ENCODE peak calls at places on chromosome 5, in eight cellular contexts. V is A549, Y is IMR-90, G is spleen, K is HCT116, F is stomach, H is heart left ventricle, O is transverse colon. Z is an unnamed sample.

GRCh38 chr5:71586052-71586940 is 844 bp upstream of the MCCC2 start:
- DNase-seq in K (no peak), Y (peak; percentile 11), O (no peak), V (peak; percentile 24), F (no peak), G (no peak), H (peak; percentile 13), Z (peak; percentile 45)

GRCh38 chr5:142357469-142358090 is 32.8 kb upstream of the SPRY4 start:
- DNase-seq in F (no peak), Y (peak; percentile 10), H (no peak), O (no peak), K (no peak), V (no peak), G (no peak), Z (no peak)

GRCh38 chr5:91955610-91956009 is 572.5 kb upstream of the ARRDC3 start:
- DNase-seq in V (no peak), H (peak; percentile 50), K (no peak), O (no peak), G (no peak), Y (no peak), F (peak; percentile 62), Z (peak; percentile 7)

GRCh38 chr5:181153814-181154213 is 6.4 kb downstream of the OR2V2 start:
- DNase-seq in G (no peak), O (no peak), K (no peak), V (no peak), H (no peak), Y (no peak), F (no peak), Z (no peak)

GRCh38 chr5:159353661-159354252 is 23.5 kb upstream of the IL12B start:
- DNase-seq in O (no peak), H (no peak), G (no peak), V (no peak), K (no peak), F (no peak), Y (peak; percentile 58), Z (no peak)

GRCh38 chr5:96997265-96997859 is 61.5 kb downstream of the LNPEP start:
- DNase-seq in F (no peak), G (no peak), K (peak; percentile 32), O (no peak), V (peak; percentile 64), H (no peak), Y (peak; percentile 63), Z (no peak)

GRCh38 chr5:177040814-177041410 is 18.4 kb downstream of the ZNF346 start:
- DNase-seq in G (no peak), K (no peak), H (no peak), F (no peak), Y (peak; percentile 45), O (no peak), V (no peak), Z (no peak)

GRCh38 chr5:64637144-64637543 is 53.2 kb upstream of the SHISAL2B start:
- DNase-seq in F (no peak), G (no peak), H (no peak), O (no peak), K (no peak), Y (no peak), V (no peak), Z (no peak)

GRCh38 chr5:113807384-113808053 is 294.0 kb downstream of the YTHDC2 start:
- DNase-seq in Y (peak; percentile 23), O (no peak), G (no peak), H (no peak), F (no peak), V (no peak), K (no peak), Z (no peak)

GRCh38 chr5:173629628-173630027 is 13.2 kb upstream of the BOD1 start:
- DNase-seq in Y (no peak), V (peak; percentile 34), O (no peak), F (no peak), G (no peak), K (no peak), H (no peak), Z (no peak)

GRCh38 chr5:142014911-142015584 is 2.2 kb upstream of the GNPDA1 start:
- DNase-seq in V (peak; percentile 63), G (no peak), H (peak; percentile 27), K (peak; percentile 69), Y (peak; percentile 62), F (no peak), O (no peak), Z (peak; percentile 36)

GRCh38 chr5:130720355-130720754 is 444.7 kb downstream of the HINT1 start:
- DNase-seq in Y (no peak), H (no peak), K (peak; percentile 45), V (peak; percentile 61), G (no peak), F (no peak), O (no peak), Z (no peak)

GRCh38 chr5:173547579-173547978 is 68.9 kb downstream of the BOD1 start:
- DNase-seq in K (no peak), O (no peak), V (no peak), Y (peak; percentile 44), F (no peak), H (no peak), G (no peak), Z (no peak)

GRCh38 chr5:103260951-103261350 is 2.4 kb downstream of the MACIR start:
- DNase-seq in Y (no peak), F (no peak), G (no peak), O (no peak), H (no peak), K (no peak), V (no peak), Z (no peak)

GRCh38 chr5:127571314-127571713 is 53.9 kb downstream of the PRRC1 start:
- DNase-seq in Y (no peak), H (no peak), F (no peak), O (no peak), K (no peak), G (no peak), V (no peak), Z (no peak)

GRCh38 chr5:136195971-136196577 is 3.1 kb upstream of the SMIM32 start:
- DNase-seq in Y (no peak), F (no peak), V (no peak), K (no peak), O (no peak), G (no peak), H (no peak), Z (no peak)

GRCh38 chr5:15609076-15609725 is 109.2 kb downstream of the FBXL7 start:
- DNase-seq in O (no peak), H (no peak), F (no peak), K (no peak), V (no peak), G (no peak), Y (no peak), Z (no peak)

GRCh38 chr5:79729686-79730085 is 40.0 kb downstream of the CMYA5 start:
- DNase-seq in Y (no peak), H (no peak), V (no peak), G (no peak), O (no peak), K (no peak), F (no peak), Z (no peak)

GRCh38 chr5:128667751-128668150 is 129.7 kb upstream of the FBN2 start:
- DNase-seq in O (no peak), Y (no peak), V (no peak), F (no peak), G (no peak), H (no peak), K (no peak), Z (no peak)

GRCh38 chr5:53378590-53379247 is 101.7 kb upstream of the FST start:
- DNase-seq in O (no peak), K (no peak), V (no peak), Y (peak; percentile 90), H (no peak), F (no peak), G (no peak), Z (no peak)

GRCh38 chr5:143716856-143717255 is 95.1 kb upstream of the HMHB1 start:
- DNase-seq in K (no peak), F (no peak), H (no peak), G (no peak), O (no peak), V (no peak), Y (no peak), Z (no peak)

GRCh38 chr5:154603978-154604679 is 126.1 kb upstream of the HAND1 start:
- DNase-seq in G (no peak), K (no peak), O (peak; percentile 14), H (no peak), Y (peak; percentile 16), V (no peak), F (no peak), Z (peak; percentile 46)

GRCh38 chr5:120539471-120539870 is 75.4 kb downstream of the PRR16 start:
- DNase-seq in G (no peak), V (no peak), O (no peak), H (no peak), F (no peak), K (no peak), Y (no peak), Z (no peak)

GRCh38 chr5:2536632-2537031 is 214.8 kb downstream of the IRX2 start:
- DNase-seq in H (no peak), G (no peak), Y (no peak), F (no peak), V (no peak), O (no peak), K (no peak), Z (no peak)

GRCh38 chr5:172573115-172573882 is 67.8 kb upstream of the NEURL1B start:
- DNase-seq in O (no peak), Y (no peak), F (no peak), G (no peak), K (no peak), H (no peak), V (peak; percentile 23), Z (no peak)

GRCh38 chr5:32329395-32329834 is 16.7 kb upstream of the MTMR12 start:
- DNase-seq in O (peak; percentile 75), G (peak; percentile 80), K (peak; percentile 54), F (peak; percentile 76), Y (peak; percentile 60), V (peak; percentile 80), H (peak; percentile 51), Z (peak; percentile 76)

GRCh38 chr5:5139358-5140050 is 626 bp upstream of the ADAMTS16 start:
- DNase-seq in O (no peak), Y (no peak), G (no peak), F (no peak), H (no peak), V (no peak), K (no peak), Z (no peak)
- H3K4me3 ChIP-seq in O (no peak overlapping the region), Y (no peak overlapping the region), G (no peak overlapping the region), F (peak overlapping the region; percentile 35), H (peak overlapping the region; percentile 35), V (peak overlapping the region; percentile 52), K (no peak overlapping the region), Z (no peak overlapping the region)

GRCh38 chr5:657570-657969 is 35.6 kb downstream of the TPPP start:
- DNase-seq in G (no peak), H (no peak), F (no peak), V (no peak), O (no peak), Y (peak; percentile 93), K (peak; percentile 23), Z (no peak)
- H3K27ac ChIP-seq in G (no peak overlapping the region), H (no peak overlapping the region), F (no peak overlapping the region), V (no peak overlapping the region), O (no peak overlapping the region), Y (no peak overlapping the region), K (peak overlapping the region; percentile 44), Z (no peak overlapping the region)

GRCh38 chr5:157559301-157559700 is 16.3 kb downstream of the ADAM19 start:
- DNase-seq in V (peak; percentile 28), G (no peak), K (no peak), F (no peak), Y (peak; percentile 67), O (no peak), H (no peak), Z (no peak)
- TF ChIP-seq POLR2A in V (no peak), G (no peak), K (no peak), F (no peak), Y (no peak), O (no peak), H (no peak), Z (no peak)

GRCh38 chr5:157159209-157159751 is 6.8 kb downstream of the GARIN3 start:
- DNase-seq in K (no peak), F (no peak), H (no peak), O (no peak), G (no peak), Y (no peak), V (no peak), Z (no peak)
- H3K4me3 ChIP-seq in K (no peak overlapping the region), F (no peak overlapping the region), H (no peak overlapping the region), O (no peak overlapping the region), G (no peak overlapping the region), Y (no peak overlapping the region), V (no peak overlapping the region), Z (no peak overlapping the region)

Z was measured in adrenal gland.